ENCODE peak calls at places on chromosome 15, in four cellular contexts. One of them, this sample, is unnamed.

GRCh38 chr15:56811586-56811985 is 78.3 kb upstream of the ZNF280D start:
- DNase-seq in H1: no peak
- DNase-seq in HepG2: no peak
- DNase-seq in K562: no peak
- DNase-seq in this sample: no peak

GRCh38 chr15:75713338-75713895 is 769 bp upstream of the CSPG4 start:
- DNase-seq in H1: no peak
- DNase-seq in HepG2: no peak
- DNase-seq in K562: no peak
- DNase-seq in this sample: no peak

GRCh38 chr15:92886229-92886628 is 13.9 kb upstream of the CHD2 start:
- DNase-seq in H1: no peak
- DNase-seq in HepG2: no peak
- DNase-seq in K562: no peak
- DNase-seq in this sample: no peak

GRCh38 chr15:24223739-24224138 is 451.8 kb upstream of the NPAP1 start:
- DNase-seq in H1: no peak
- DNase-seq in HepG2: no peak
- DNase-seq in K562: no peak
- DNase-seq in this sample: no peak

GRCh38 chr15:77126516-77126915 is 55.6 kb upstream of the TSPAN3 start:
- DNase-seq in H1: no peak
- DNase-seq in HepG2: no peak
- DNase-seq in K562: no peak
- DNase-seq in this sample: no peak

GRCh38 chr15:76193934-76194333 is 117.3 kb downstream of the ETFA start:
- DNase-seq in H1: no peak
- DNase-seq in HepG2: no peak
- DNase-seq in K562: no peak
- DNase-seq in this sample: no peak

GRCh38 chr15:25416693-25417092 is 22.1 kb downstream of the UBE3A start:
- DNase-seq in H1: no peak
- DNase-seq in HepG2: no peak
- DNase-seq in K562: no peak
- DNase-seq in this sample: no peak

GRCh38 chr15:51982013-51982769 is 10.6 kb upstream of the LEO1 start:
- DNase-seq in H1: no peak
- DNase-seq in HepG2: peak
- DNase-seq in K562: peak
- DNase-seq in this sample: peak

GRCh38 chr15:101455291-101455916 is 34.1 kb downstream of the PCSK6 start:
- DNase-seq in H1: no peak
- DNase-seq in HepG2: no peak
- DNase-seq in K562: peak
- DNase-seq in this sample: no peak

GRCh38 chr15:35173444-35174118 is 88.5 kb upstream of the NANOGP8 start:
- DNase-seq in H1: no peak
- DNase-seq in HepG2: peak
- DNase-seq in K562: peak
- DNase-seq in this sample: no peak

GRCh38 chr15:83057660-83058376 is 9.2 kb downstream of the BTBD1 start:
- DNase-seq in H1: no peak
- DNase-seq in HepG2: no peak
- DNase-seq in K562: no peak
- DNase-seq in this sample: no peak

GRCh38 chr15:47410243-47410642 is 307.1 kb upstream of the SEMA6D start:
- DNase-seq in H1: no peak
- DNase-seq in HepG2: no peak
- DNase-seq in K562: no peak
- DNase-seq in this sample: no peak

GRCh38 chr15:40032125-40032839 is 6.7 kb downstream of the SRP14 start:
- DNase-seq in H1: no peak
- DNase-seq in HepG2: no peak
- DNase-seq in K562: no peak
- DNase-seq in this sample: no peak

GRCh38 chr15:75042730-75043508 is 19.5 kb downstream of the PPCDC start:
- DNase-seq in H1: no peak
- DNase-seq in HepG2: peak
- DNase-seq in K562: peak
- DNase-seq in this sample: peak

GRCh38 chr15:43408789-43409188 is 37.9 kb downstream of the TUBGCP4 start:
- DNase-seq in H1: no peak
- DNase-seq in HepG2: no peak
- DNase-seq in K562: peak
- DNase-seq in this sample: no peak

GRCh38 chr15:38873151-38873550 is 308.5 kb upstream of the RASGRP1 start:
- DNase-seq in H1: no peak
- DNase-seq in HepG2: peak
- DNase-seq in K562: no peak
- DNase-seq in this sample: no peak

GRCh38 chr15:64926661-64927060 is 15.0 kb downstream of the ANKDD1A start:
- DNase-seq in H1: no peak
- DNase-seq in HepG2: no peak
- DNase-seq in K562: no peak
- DNase-seq in this sample: no peak

GRCh38 chr15:72838311-72838731 is 54.8 kb upstream of the ADPGK start:
- DNase-seq in H1: no peak
- DNase-seq in HepG2: no peak
- DNase-seq in K562: no peak
- DNase-seq in this sample: no peak

GRCh38 chr15:57376695-57377477 is 581 bp downstream of the CGNL1 start:
- DNase-seq in H1: no peak
- DNase-seq in HepG2: peak
- DNase-seq in K562: no peak
- DNase-seq in this sample: no peak

GRCh38 chr15:22979069-22979698 is 984 bp downstream of the CYFIP1 start:
- DNase-seq in H1: no peak
- DNase-seq in HepG2: peak
- DNase-seq in K562: peak
- DNase-seq in this sample: peak

GRCh38 chr15:63628123-63628822 is 31.1 kb downstream of the FBXL22 start:
- DNase-seq in H1: no peak
- DNase-seq in HepG2: no peak
- DNase-seq in K562: no peak
- DNase-seq in this sample: no peak

GRCh38 chr15:69303337-69304175 is 4.8 kb downstream of the PAQR5 start:
- DNase-seq in H1: no peak
- DNase-seq in HepG2: no peak
- DNase-seq in K562: peak
- DNase-seq in this sample: no peak

GRCh38 chr15:55734641-55735040 is 8.3 kb downstream of the PRTG start:
- DNase-seq in H1: no peak
- DNase-seq in HepG2: no peak
- DNase-seq in K562: no peak
- DNase-seq in this sample: no peak

GRCh38 chr15:65385868-65386253 is 8.1 kb upstream of the IGDCC3 start:
- DNase-seq in H1: no peak
- DNase-seq in HepG2: no peak
- DNase-seq in K562: no peak
- DNase-seq in this sample: no peak

GRCh38 chr15:85681391-85681790 is 113.3 kb downstream of the KLHL25 start:
- DNase-seq in H1: no peak
- DNase-seq in HepG2: no peak
- DNase-seq in K562: no peak
- DNase-seq in this sample: no peak

DNA sequence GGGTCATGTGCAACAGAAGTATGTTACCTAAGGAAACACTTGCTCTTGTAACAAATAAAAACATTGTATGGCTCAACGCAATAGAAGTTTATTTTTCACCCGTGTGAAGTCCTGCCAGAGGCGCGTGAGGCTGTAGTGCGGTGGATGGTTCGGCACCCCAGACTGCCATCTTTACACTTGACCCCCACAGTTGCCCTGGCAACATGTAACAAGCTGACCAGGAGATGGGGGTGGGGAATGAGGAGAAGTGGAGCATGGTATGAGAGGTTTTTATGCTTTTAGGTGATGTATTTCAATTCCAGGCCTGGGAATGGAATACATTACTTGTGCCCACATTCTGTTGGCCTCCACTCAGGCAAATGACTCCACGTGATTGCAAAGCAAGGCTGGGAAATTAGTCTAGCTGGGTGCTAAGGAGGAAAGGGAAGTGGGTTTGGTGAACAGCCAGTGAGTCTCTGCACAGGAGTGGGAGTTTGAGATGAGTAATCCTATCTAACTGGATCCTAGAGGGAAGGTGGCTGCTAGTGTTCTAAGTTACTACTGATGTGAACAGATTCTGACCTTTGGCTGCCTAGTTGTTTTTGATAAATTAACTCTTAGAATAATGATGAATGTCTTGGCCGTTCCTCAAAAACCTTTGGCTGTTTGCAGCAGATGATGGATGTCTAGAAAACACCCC is 33.8 kb upstream of the GREM1 start:
- DNase-seq in H1: no peak
- DNase-seq in HepG2: no peak
- DNase-seq in K562: no peak
- DNase-seq in this sample: no peak
- TF ChIP-seq POLR2A in H1: no peak
- TF ChIP-seq POLR2A in HepG2: no peak
- TF ChIP-seq POLR2A in K562: no peak
- TF ChIP-seq POLR2A in this sample: no peak

GRCh38 chr15:81434882-81435281 is 60.9 kb upstream of the TMC3 start:
- DNase-seq in H1: no peak
- DNase-seq in HepG2: no peak
- DNase-seq in K562: no peak
- DNase-seq in this sample: no peak

GRCh38 chr15:81427176-81427575 is 53.2 kb upstream of the TMC3 start:
- DNase-seq in H1: no peak
- DNase-seq in HepG2: no peak
- DNase-seq in K562: no peak
- DNase-seq in this sample: no peak

DNA sequence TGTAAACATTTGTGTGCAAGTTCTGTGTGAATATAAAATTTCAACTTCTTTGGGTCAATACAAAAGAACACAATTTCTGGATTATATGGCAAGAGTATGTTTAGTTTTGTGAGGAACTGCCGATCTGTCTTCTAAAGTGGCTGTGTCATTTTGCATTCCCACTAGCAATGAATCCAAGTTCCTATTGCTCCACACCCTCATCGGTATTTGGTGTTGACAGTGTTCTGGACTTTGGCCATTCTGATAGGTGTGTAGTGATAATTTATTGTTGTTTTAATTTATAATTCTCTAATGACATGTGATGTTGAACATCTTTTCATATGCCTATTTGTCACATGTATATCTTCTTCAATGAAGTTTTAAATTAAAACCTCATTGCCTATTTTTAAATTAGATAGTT is 58.2 kb upstream of the TMC3 start:
- DNase-seq in H1: no peak
- DNase-seq in HepG2: no peak
- DNase-seq in K562: no peak
- DNase-seq in this sample: no peak
- TF ChIP-seq TAF1 in H1: no peak
- TF ChIP-seq TAF1 in HepG2: no peak
- TF ChIP-seq TAF1 in K562: no peak
- TF ChIP-seq TAF1 in this sample: no peak

GRCh38 chr15:29346998-29347397 is 77.4 kb upstream of the NSMCE3 start:
- DNase-seq in H1: no peak
- DNase-seq in HepG2: no peak
- DNase-seq in K562: no peak
- DNase-seq in this sample: no peak

GRCh38 chr15:29345549-29346525 is 76.2 kb upstream of the NSMCE3 start:
- DNase-seq in H1: peak
- DNase-seq in HepG2: no peak
- DNase-seq in K562: no peak
- DNase-seq in this sample: no peak

GRCh38 chr15:29343229-29343628 is 73.6 kb upstream of the NSMCE3 start:
- DNase-seq in H1: no peak
- DNase-seq in HepG2: no peak
- DNase-seq in K562: no peak
- DNase-seq in this sample: no peak

GRCh38 chr15:29342201-29342600 is 72.6 kb upstream of the NSMCE3 start:
- DNase-seq in H1: no peak
- DNase-seq in HepG2: no peak
- DNase-seq in K562: no peak
- DNase-seq in this sample: no peak

GRCh38 chr15:29344474-29344873 is 74.9 kb upstream of the NSMCE3 start:
- DNase-seq in H1: no peak
- DNase-seq in HepG2: no peak
- DNase-seq in K562: no peak
- DNase-seq in this sample: no peak
- TF ChIP-seq POLR2A in H1: no peak
- TF ChIP-seq POLR2A in HepG2: no peak
- TF ChIP-seq POLR2A in K562: no peak
- TF ChIP-seq POLR2A in this sample: no peak

DNA sequence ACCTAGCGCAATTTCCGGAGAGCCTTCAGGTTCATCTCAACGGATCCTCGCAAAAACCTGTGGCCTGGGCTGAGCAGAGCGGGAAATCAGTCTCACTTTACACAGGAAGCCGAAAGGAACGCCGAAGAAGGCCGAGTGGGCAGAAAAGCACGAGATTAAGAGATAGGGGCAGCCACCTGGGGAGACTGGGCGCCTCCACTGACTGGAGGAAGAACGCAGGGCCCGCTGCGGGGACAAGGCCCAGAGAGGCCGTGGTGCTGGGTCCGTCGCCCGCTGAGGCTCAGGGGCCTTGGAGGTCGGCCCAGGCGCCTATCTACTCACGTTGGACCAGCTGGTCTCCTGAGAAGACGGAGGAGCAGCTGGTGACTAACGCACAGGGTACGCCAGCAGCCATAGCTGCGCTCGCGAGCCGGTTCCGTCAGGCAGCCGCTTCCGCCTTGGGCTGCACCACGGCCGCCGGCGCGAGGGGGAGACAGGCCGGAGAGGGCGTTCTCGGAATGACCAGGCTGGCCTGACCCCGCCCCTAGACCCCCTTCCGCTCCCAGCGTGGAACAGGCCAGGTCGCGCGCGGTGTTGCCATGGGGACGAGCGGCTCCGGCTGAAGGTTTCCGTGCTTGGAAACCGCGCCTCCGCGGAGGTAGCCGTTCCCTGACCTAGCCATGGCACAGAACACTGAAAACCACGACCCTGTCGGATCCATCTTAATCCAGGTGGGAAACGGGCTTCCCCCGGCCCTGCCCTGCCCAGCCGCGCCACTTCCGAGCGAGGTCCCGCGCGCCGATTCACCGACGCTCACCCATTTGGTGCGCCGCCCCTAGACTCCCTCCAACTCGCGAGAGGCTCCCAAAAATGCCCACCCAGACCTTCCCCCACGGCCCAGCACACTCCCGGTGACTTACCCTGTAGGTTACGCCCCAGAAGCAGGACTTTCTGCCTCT is at the start of the genes AAGAB and IQCH:
- DNase-seq in H1: peak
- DNase-seq in HepG2: peak
- DNase-seq in K562: peak
- DNase-seq in this sample: peak
- TF ChIP-seq TAF1 in H1: peak
- TF ChIP-seq TAF1 in HepG2: peak
- TF ChIP-seq TAF1 in K562: peak
- TF ChIP-seq TAF1 in this sample: peak

GRCh38 chr15:71138473-71138872 is 23.2 kb downstream of the THSD4 start:
- DNase-seq in H1: no peak
- DNase-seq in HepG2: no peak
- DNase-seq in K562: no peak
- DNase-seq in this sample: no peak
- TF ChIP-seq POLR2A in H1: no peak
- TF ChIP-seq POLR2A in HepG2: no peak
- TF ChIP-seq POLR2A in K562: no peak
- TF ChIP-seq POLR2A in this sample: no peak

GRCh38 chr15:78880828-78881227 is 8.1 kb downstream of the MORF4L1 start:
- DNase-seq in H1: no peak
- DNase-seq in HepG2: no peak
- DNase-seq in K562: no peak
- DNase-seq in this sample: no peak
- TF ChIP-seq TAF1 in H1: no peak
- TF ChIP-seq TAF1 in HepG2: no peak
- TF ChIP-seq TAF1 in K562: no peak
- TF ChIP-seq TAF1 in this sample: no peak

GRCh38 chr15:62059818-62060115 is 480 bp downstream of the VPS13C start:
- DNase-seq in H1: no peak
- DNase-seq in HepG2: peak
- DNase-seq in K562: peak
- DNase-seq in this sample: peak
- TF ChIP-seq POLR2A in H1: no peak
- TF ChIP-seq POLR2A in HepG2: no peak
- TF ChIP-seq POLR2A in K562: no peak
- TF ChIP-seq POLR2A in this sample: no peak

This sample was measured in GM12891.